ENCODE peak calls at places on chromosomes 6 and 20, in seven cellular contexts. One of them, this sample, is unnamed.

GRCh38 chr6:158143700-158144099 is 24.4 kb downstream of the SERAC1 start:
- DNase-seq in tibial nerve: no peak
- DNase-seq in fibroblast of the conjunctiva: no peak
- DNase-seq in MV-4-11: peak; percentile 50
- DNase-seq in globus pallidus: peak; percentile 15
- DNase-seq in gastrocnemius medialis: no peak
- DNase-seq in mesendoderm: peak; percentile 53
- DNase-seq in this sample: no peak

GRCh38 chr6:27503436-27504030 is 30.6 kb upstream of the ZNF184 start:
- DNase-seq in tibial nerve: peak; percentile 31
- DNase-seq in fibroblast of the conjunctiva: peak; percentile 63
- DNase-seq in MV-4-11: peak; percentile 69
- DNase-seq in globus pallidus: peak; percentile 69
- DNase-seq in gastrocnemius medialis: no peak
- DNase-seq in mesendoderm: peak; percentile 83
- DNase-seq in this sample: peak; percentile 62

GRCh38 chr6:4805553-4806307 is 29.5 kb downstream of the CDYL start:
- DNase-seq in tibial nerve: no peak
- DNase-seq in fibroblast of the conjunctiva: no peak
- DNase-seq in MV-4-11: no peak
- DNase-seq in globus pallidus: peak; percentile 53
- DNase-seq in gastrocnemius medialis: peak; percentile 64
- DNase-seq in mesendoderm: peak; percentile 77
- DNase-seq in this sample: no peak

GRCh38 chr6:112437053-112437452 is 89.9 kb downstream of the RFPL4B start:
- DNase-seq in tibial nerve: no peak
- DNase-seq in fibroblast of the conjunctiva: no peak
- DNase-seq in MV-4-11: no peak
- DNase-seq in globus pallidus: no peak
- DNase-seq in gastrocnemius medialis: no peak
- DNase-seq in mesendoderm: no peak
- DNase-seq in this sample: no peak

GRCh38 chr20:53907968-53908751 is 162.2 kb downstream of the BCAS1 start:
- DNase-seq in tibial nerve: no peak
- DNase-seq in fibroblast of the conjunctiva: no peak
- DNase-seq in MV-4-11: no peak
- DNase-seq in globus pallidus: no peak
- DNase-seq in gastrocnemius medialis: no peak
- DNase-seq in mesendoderm: no peak
- DNase-seq in this sample: peak; percentile 15

GRCh38 chr20:52179331-52180166 is 12.0 kb downstream of the ZFP64 start:
- DNase-seq in tibial nerve: no peak
- DNase-seq in fibroblast of the conjunctiva: no peak
- DNase-seq in MV-4-11: peak; percentile 85
- DNase-seq in globus pallidus: no peak
- DNase-seq in gastrocnemius medialis: no peak
- DNase-seq in mesendoderm: no peak
- DNase-seq in this sample: no peak

GRCh38 chr20:2342243-2342642 is 38.5 kb upstream of the TGM6 start:
- DNase-seq in tibial nerve: no peak
- DNase-seq in fibroblast of the conjunctiva: no peak
- DNase-seq in MV-4-11: no peak
- DNase-seq in globus pallidus: no peak
- DNase-seq in gastrocnemius medialis: no peak
- DNase-seq in mesendoderm: no peak
- DNase-seq in this sample: no peak

GRCh38 chr20:41408131-41408789 is 41.6 kb upstream of the EMILIN3 start:
- DNase-seq in tibial nerve: no peak
- DNase-seq in fibroblast of the conjunctiva: no peak
- DNase-seq in MV-4-11: peak; percentile 80
- DNase-seq in globus pallidus: no peak
- DNase-seq in gastrocnemius medialis: peak; percentile 75
- DNase-seq in mesendoderm: no peak
- DNase-seq in this sample: no peak

GRCh38 chr6:34514593-34515472 is 41.3 kb downstream of the SPDEF start:
- DNase-seq in tibial nerve: no peak
- DNase-seq in fibroblast of the conjunctiva: peak; percentile 75
- DNase-seq in MV-4-11: peak; percentile 44
- DNase-seq in globus pallidus: peak; percentile 16
- DNase-seq in gastrocnemius medialis: no peak
- DNase-seq in mesendoderm: peak; percentile 84
- DNase-seq in this sample: no peak

GRCh38 chr20:17661121-17661744 is 20.8 kb downstream of the RRBP1 start:
- DNase-seq in tibial nerve: peak; percentile 8
- DNase-seq in fibroblast of the conjunctiva: no peak
- DNase-seq in MV-4-11: no peak
- DNase-seq in globus pallidus: no peak
- DNase-seq in gastrocnemius medialis: no peak
- DNase-seq in mesendoderm: no peak
- DNase-seq in this sample: no peak

GRCh38 chr20:25471020-25471419 is 63.5 kb downstream of the GINS1 start:
- DNase-seq in tibial nerve: no peak
- DNase-seq in fibroblast of the conjunctiva: no peak
- DNase-seq in MV-4-11: no peak
- DNase-seq in globus pallidus: no peak
- DNase-seq in gastrocnemius medialis: no peak
- DNase-seq in mesendoderm: no peak
- DNase-seq in this sample: no peak

GRCh38 chr6:19803331-19804330 is 33.5 kb upstream of the ID4 start:
- DNase-seq in tibial nerve: no peak
- DNase-seq in fibroblast of the conjunctiva: no peak
- DNase-seq in MV-4-11: no peak
- DNase-seq in globus pallidus: no peak
- DNase-seq in gastrocnemius medialis: no peak
- DNase-seq in mesendoderm: no peak
- DNase-seq in this sample: no peak

GRCh38 chr6:34374112-34374907 is 18.2 kb downstream of the NUDT3 start:
- DNase-seq in tibial nerve: no peak
- DNase-seq in fibroblast of the conjunctiva: no peak
- DNase-seq in MV-4-11: peak; percentile 89
- DNase-seq in globus pallidus: peak; percentile 21
- DNase-seq in gastrocnemius medialis: no peak
- DNase-seq in mesendoderm: no peak
- DNase-seq in this sample: no peak

GRCh38 chr6:104559435-104560202 is 300.1 kb downstream of the HACE1 start:
- DNase-seq in tibial nerve: no peak
- DNase-seq in fibroblast of the conjunctiva: no peak
- DNase-seq in MV-4-11: no peak
- DNase-seq in globus pallidus: no peak
- DNase-seq in gastrocnemius medialis: no peak
- DNase-seq in mesendoderm: no peak
- DNase-seq in this sample: no peak

GRCh38 chr6:40550096-40550731 is 37.0 kb downstream of the LRFN2 start:
- DNase-seq in tibial nerve: no peak
- DNase-seq in fibroblast of the conjunctiva: peak; percentile 16
- DNase-seq in MV-4-11: peak; percentile 55
- DNase-seq in globus pallidus: peak; percentile 26
- DNase-seq in gastrocnemius medialis: no peak
- DNase-seq in mesendoderm: peak; percentile 75
- DNase-seq in this sample: no peak

GRCh38 chr20:41862023-41862422 is 243.8 kb upstream of the CHD6 start:
- DNase-seq in tibial nerve: no peak
- DNase-seq in fibroblast of the conjunctiva: no peak
- DNase-seq in MV-4-11: no peak
- DNase-seq in globus pallidus: no peak
- DNase-seq in gastrocnemius medialis: no peak
- DNase-seq in mesendoderm: peak; percentile 72
- DNase-seq in this sample: no peak

GRCh38 chr20:58651823-58652605 is 931 bp downstream of the STX16 start:
- DNase-seq in tibial nerve: no peak
- DNase-seq in fibroblast of the conjunctiva: peak; percentile 43
- DNase-seq in MV-4-11: peak; percentile 71
- DNase-seq in globus pallidus: peak; percentile 62
- DNase-seq in gastrocnemius medialis: peak; percentile 38
- DNase-seq in mesendoderm: peak; percentile 79
- DNase-seq in this sample: peak; percentile 62

GRCh38 chr20:36929290-36929689 is 22.2 kb downstream of the SAMHD1 start:
- DNase-seq in tibial nerve: no peak
- DNase-seq in fibroblast of the conjunctiva: no peak
- DNase-seq in MV-4-11: peak; percentile 66
- DNase-seq in globus pallidus: no peak
- DNase-seq in gastrocnemius medialis: no peak
- DNase-seq in mesendoderm: no peak
- DNase-seq in this sample: no peak

GRCh38 chr6:118288355-118289124 is 259.6 kb upstream of the PLN start:
- DNase-seq in tibial nerve: no peak
- DNase-seq in fibroblast of the conjunctiva: no peak
- DNase-seq in MV-4-11: no peak
- DNase-seq in globus pallidus: no peak
- DNase-seq in gastrocnemius medialis: no peak
- DNase-seq in mesendoderm: peak; percentile 8
- DNase-seq in this sample: no peak

GRCh38 chr6:5102266-5102970 is 17.3 kb downstream of the PPP1R3G start:
- DNase-seq in tibial nerve: no peak
- DNase-seq in fibroblast of the conjunctiva: no peak
- DNase-seq in MV-4-11: no peak
- DNase-seq in globus pallidus: no peak
- DNase-seq in gastrocnemius medialis: no peak
- DNase-seq in mesendoderm: no peak
- DNase-seq in this sample: no peak

GRCh38 chr20:13736792-13737191 is 47.9 kb downstream of the ESF1 start:
- DNase-seq in tibial nerve: no peak
- DNase-seq in fibroblast of the conjunctiva: peak; percentile 67
- DNase-seq in MV-4-11: no peak
- DNase-seq in globus pallidus: no peak
- DNase-seq in gastrocnemius medialis: no peak
- DNase-seq in mesendoderm: no peak
- DNase-seq in this sample: no peak

GRCh38 chr20:5143856-5144255 is 17.0 kb downstream of the CDS2 start:
- DNase-seq in tibial nerve: no peak
- DNase-seq in fibroblast of the conjunctiva: no peak
- DNase-seq in MV-4-11: no peak
- DNase-seq in globus pallidus: no peak
- DNase-seq in gastrocnemius medialis: no peak
- DNase-seq in mesendoderm: no peak
- DNase-seq in this sample: no peak

GRCh38 chr20:23211164-23211563 is 125.0 kb upstream of the CD93 start:
- DNase-seq in tibial nerve: no peak
- DNase-seq in fibroblast of the conjunctiva: no peak
- DNase-seq in MV-4-11: no peak
- DNase-seq in globus pallidus: no peak
- DNase-seq in gastrocnemius medialis: no peak
- DNase-seq in mesendoderm: no peak
- DNase-seq in this sample: no peak

GRCh38 chr6:17280552-17281090 is 540 bp upstream of the RBM24 start:
- DNase-seq in tibial nerve: no peak
- DNase-seq in fibroblast of the conjunctiva: no peak
- DNase-seq in MV-4-11: no peak
- DNase-seq in globus pallidus: no peak
- DNase-seq in gastrocnemius medialis: peak; percentile 86
- DNase-seq in mesendoderm: peak; percentile 77
- DNase-seq in this sample: no peak

GRCh38 chr6:107070686-107071085 is 42.7 kb downstream of the MTRES1 start:
- DNase-seq in tibial nerve: no peak
- DNase-seq in fibroblast of the conjunctiva: no peak
- DNase-seq in MV-4-11: no peak
- DNase-seq in globus pallidus: no peak
- DNase-seq in gastrocnemius medialis: no peak
- DNase-seq in mesendoderm: no peak
- DNase-seq in this sample: no peak

GRCh38 chr6:142796571-142796970 is 148.4 kb downstream of the HIVEP2 start:
- DNase-seq in tibial nerve: no peak
- DNase-seq in fibroblast of the conjunctiva: no peak
- DNase-seq in MV-4-11: peak; percentile 48
- DNase-seq in globus pallidus: no peak
- DNase-seq in gastrocnemius medialis: peak; percentile 28
- DNase-seq in mesendoderm: no peak
- DNase-seq in this sample: no peak

GRCh38 chr6:8562133-8562532 is 126.8 kb upstream of the SLC35B3 start:
- DNase-seq in tibial nerve: no peak
- DNase-seq in fibroblast of the conjunctiva: no peak
- DNase-seq in MV-4-11: no peak
- DNase-seq in globus pallidus: no peak
- DNase-seq in gastrocnemius medialis: no peak
- DNase-seq in mesendoderm: no peak
- DNase-seq in this sample: no peak

GRCh38 chr20:58611236-58612020 is 39.7 kb upstream of the STX16 start:
- DNase-seq in tibial nerve: no peak
- DNase-seq in fibroblast of the conjunctiva: no peak
- DNase-seq in MV-4-11: no peak
- DNase-seq in globus pallidus: no peak
- DNase-seq in gastrocnemius medialis: no peak
- DNase-seq in mesendoderm: no peak
- DNase-seq in this sample: no peak

GRCh38 chr6:145155411-145155810 is 579.9 kb downstream of the EPM2A start:
- DNase-seq in tibial nerve: no peak
- DNase-seq in fibroblast of the conjunctiva: no peak
- DNase-seq in MV-4-11: no peak
- DNase-seq in globus pallidus: no peak
- DNase-seq in gastrocnemius medialis: no peak
- DNase-seq in mesendoderm: peak; percentile 15
- DNase-seq in this sample: no peak

GRCh38 chr20:48635791-48636267 is 192.0 kb downstream of the PREX1 start:
- DNase-seq in tibial nerve: no peak
- DNase-seq in fibroblast of the conjunctiva: no peak
- DNase-seq in MV-4-11: peak; percentile 18
- DNase-seq in globus pallidus: peak; percentile 80
- DNase-seq in gastrocnemius medialis: peak; percentile 51
- DNase-seq in mesendoderm: peak; percentile 65
- DNase-seq in this sample: no peak